ENCODE peak calls at places on chromosomes 5 and 9, in seven cellular contexts. M, E, Z, P, V, N and D are unnamed samples.
A peak's percentile ranks its signal among the peaks of the same experiment; 100 is the strongest.

GRCh38 chr9:132547976-132548730 is 34.3 kb upstream of the BARHL1 start:
- DNase-seq in E (peak; percentile 1), V (no peak), P (no peak), M (no peak), N (no peak), Z (no peak), D (no peak)

GRCh38 chr5:31346896-31347557 is 153.5 kb downstream of the CDH6 start:
- DNase-seq in Z (no peak), V (no peak), E (peak; percentile 91), N (no peak), M (no peak), P (no peak), D (no peak)

GRCh38 chr9:1604942-1605560 is 410.1 kb upstream of the SMARCA2 start:
- DNase-seq in E (peak; percentile 49), Z (no peak), P (peak; percentile 4), N (peak; percentile 25), M (no peak), V (no peak), D (no peak)

GRCh38 chr5:25006734-25007133 is 362.0 kb upstream of the CDH10 start:
- DNase-seq in N (peak; percentile 81), M (no peak), Z (no peak), P (no peak), E (peak; percentile 30), V (no peak), D (no peak)

GRCh38 chr9:75359638-75360037 is 271.3 kb downstream of the OSTF1 start:
- DNase-seq in M (no peak), P (no peak), N (no peak), Z (no peak), E (peak; percentile 61), V (no peak), D (no peak)

GRCh38 chr9:89853161-89853560 is 248.3 kb downstream of the GADD45G start:
- DNase-seq in N (no peak), P (no peak), E (no peak), M (no peak), V (no peak), Z (no peak), D (no peak)

GRCh38 chr5:42621242-42621641 is 135.4 kb upstream of the CCDC152 start:
- DNase-seq in P (no peak), N (no peak), M (no peak), E (no peak), Z (no peak), V (no peak), D (no peak)

GRCh38 chr9:132946216-132946615 is 1.8 kb upstream of the TSC1 start:
- DNase-seq in M (no peak), V (no peak), P (no peak), E (no peak), N (peak; percentile 11), Z (no peak), D (no peak)

GRCh38 chr5:122999947-123000563 is 36.5 kb downstream of the PPIC start:
- DNase-seq in P (no peak), N (no peak), Z (peak; percentile 47), E (peak; percentile 78), V (no peak), M (peak; percentile 13), D (no peak)

GRCh38 chr5:40601198-40601868 is 78.4 kb upstream of the PTGER4 start:
- DNase-seq in Z (no peak), P (no peak), E (no peak), V (no peak), N (no peak), M (no peak), D (no peak)

GRCh38 chr5:37889612-37890317 is 49.9 kb upstream of the GDNF start:
- DNase-seq in Z (no peak), V (no peak), N (no peak), M (no peak), P (peak; percentile 72), E (no peak), D (no peak)

GRCh38 chr5:147327905-147328304 is 93.1 kb downstream of the STK32A start:
- DNase-seq in E (no peak), N (no peak), V (no peak), P (no peak), Z (no peak), M (no peak), D (no peak)

GRCh38 chr5:127446626-127447025 is 70.8 kb upstream of the PRRC1 start:
- DNase-seq in P (no peak), E (no peak), V (no peak), Z (no peak), M (no peak), N (no peak), D (no peak)

GRCh38 chr5:95720094-95720793 is 10.9 kb upstream of the RHOBTB3 start:
- DNase-seq in V (no peak), E (no peak), M (no peak), N (no peak), Z (no peak), P (no peak), D (no peak)

GRCh38 chr5:168714046-168714445 is 134.9 kb upstream of the PANK3 start:
- DNase-seq in E (no peak), M (no peak), N (no peak), Z (no peak), P (peak; percentile 38), V (no peak), D (no peak)

GRCh38 chr9:93081931-93082330 is 14.1 kb upstream of the CARD19 start:
- DNase-seq in P (no peak), E (peak; percentile 23), Z (no peak), M (no peak), N (no peak), V (no peak), D (no peak)

GRCh38 chr9:120625222-120625621 is 45.3 kb upstream of the CDK5RAP2 start:
- DNase-seq in Z (no peak), P (no peak), E (no peak), V (no peak), M (no peak), N (peak; percentile 68), D (no peak)

GRCh38 chr9:137313956-137314560 is 12.0 kb upstream of the NRARP start:
- DNase-seq in N (no peak), M (no peak), E (no peak), Z (no peak), P (peak; percentile 25), V (peak; percentile 21), D (no peak)

GRCh38 chr5:32390819-32391591 is 53.5 kb downstream of the ZFR start:
- DNase-seq in V (no peak), N (no peak), E (peak; percentile 95), Z (no peak), M (no peak), P (peak; percentile 36), D (no peak)